ENCODE peak calls at places on chromosome 2, in six cellular contexts. One of them, this sample, is unnamed.

GRCh38 chr2:75709297-75709696 is 1.4 kb downstream of the GCFC2 start:
- DNase-seq in EL: peak
- DNase-seq in NCI-H1048: no peak
- DNase-seq in HCT116: no peak
- DNase-seq in MCF 10A: peak
- DNase-seq in GM03348: no peak
- DNase-seq in this sample: no peak

GRCh38 chr2:118974103-118974911 is 32.3 kb downstream of the MARCO start:
- DNase-seq in HCT116: no peak
- DNase-seq in MCF 10A: peak
- DNase-seq in GM03348: peak
- DNase-seq in NCI-H1048: no peak
- DNase-seq in EL: peak
- DNase-seq in this sample: no peak

GRCh38 chr2:177756346-177756745 is 316.2 kb downstream of the PDE11A start:
- DNase-seq in HCT116: no peak
- DNase-seq in MCF 10A: no peak
- DNase-seq in NCI-H1048: no peak
- DNase-seq in EL: no peak
- DNase-seq in GM03348: no peak
- DNase-seq in this sample: no peak

GRCh38 chr2:46389417-46389916 is 89.9 kb upstream of the TMEM247 start:
- DNase-seq in HCT116: no peak
- DNase-seq in EL: peak
- DNase-seq in MCF 10A: no peak
- DNase-seq in GM03348: no peak
- DNase-seq in NCI-H1048: no peak
- DNase-seq in this sample: no peak

GRCh38 chr2:147017976-147018645 is 826.7 kb upstream of the ACVR2A start:
- DNase-seq in HCT116: no peak
- DNase-seq in EL: no peak
- DNase-seq in MCF 10A: peak
- DNase-seq in NCI-H1048: no peak
- DNase-seq in GM03348: no peak
- DNase-seq in this sample: no peak

GRCh38 chr2:225667465-225667864 is 268.0 kb downstream of the NYAP2 start:
- DNase-seq in GM03348: no peak
- DNase-seq in NCI-H1048: no peak
- DNase-seq in HCT116: no peak
- DNase-seq in MCF 10A: no peak
- DNase-seq in EL: peak
- DNase-seq in this sample: no peak

GRCh38 chr2:152676461-152676860 is 40.8 kb downstream of the PRPF40A start:
- DNase-seq in EL: no peak
- DNase-seq in NCI-H1048: no peak
- DNase-seq in MCF 10A: no peak
- DNase-seq in GM03348: no peak
- DNase-seq in HCT116: no peak
- DNase-seq in this sample: no peak

GRCh38 chr2:28628987-28629386 is 122.6 kb upstream of the PPP1CB start:
- DNase-seq in HCT116: no peak
- DNase-seq in GM03348: no peak
- DNase-seq in EL: no peak
- DNase-seq in MCF 10A: no peak
- DNase-seq in NCI-H1048: no peak
- DNase-seq in this sample: no peak

GRCh38 chr2:59790186-59791142 is 763.0 kb downstream of the BCL11A start:
- DNase-seq in EL: no peak
- DNase-seq in GM03348: no peak
- DNase-seq in MCF 10A: no peak
- DNase-seq in HCT116: no peak
- DNase-seq in NCI-H1048: no peak
- DNase-seq in this sample: no peak

GRCh38 chr2:16114836-16115235 is 174.5 kb downstream of the MYCN start:
- DNase-seq in GM03348: no peak
- DNase-seq in HCT116: no peak
- DNase-seq in MCF 10A: no peak
- DNase-seq in EL: no peak
- DNase-seq in NCI-H1048: no peak
- DNase-seq in this sample: no peak

GRCh38 chr2:196274387-196274809 is 103.0 kb upstream of the STK17B start:
- DNase-seq in MCF 10A: peak
- DNase-seq in NCI-H1048: no peak
- DNase-seq in EL: peak
- DNase-seq in HCT116: no peak
- DNase-seq in GM03348: peak
- DNase-seq in this sample: no peak